ENCODE peak calls at places on chromosomes 3 and 15, in nine cellular contexts. S is stomach, O is endothelial cell of umbilical vein, J is breast epithelium, N is spleen, G is suprapubic skin, M is H1, B is transverse colon, V is GM12878. I is an unnamed sample. For H3K4me1, the result is how much of the 10 kb centered on the place peaks cover.

GRCh38 chr3:126156468-126156867 is 23.9 kb downstream of the ALDH1L1 start:
- DNase-seq in S (no peak), O (no peak), J (no peak), N (peak), G (no peak), M (no peak), B (no peak), V (no peak), I (no peak)

GRCh38 chr3:132867956-132868355 is 145.7 kb upstream of the NPHP3 start:
- DNase-seq in S (no peak), O (no peak), J (no peak), N (no peak), G (no peak), M (no peak), B (no peak), V (no peak), I (no peak)

GRCh38 chr15:34084086-34084485 is 17.6 kb downstream of the EMC7 start:
- DNase-seq in S (no peak), O (no peak), J (no peak), N (no peak), G (no peak), M (no peak), B (peak), V (no peak), I (peak)

GRCh38 chr3:62607287-62608029 is 234.1 kb upstream of the FEZF2 start:
- DNase-seq in S (peak), O (peak), J (peak), N (no peak), G (no peak), M (no peak), B (no peak), V (no peak), I (no peak)

GRCh38 chr3:42014949-42015533 is 53.1 kb upstream of the ULK4 start:
- DNase-seq in S (peak), O (peak), J (no peak), N (peak), G (peak), M (no peak), B (peak), V (no peak), I (peak)

GRCh38 chr15:64717130-64717529 is 58.3 kb downstream of the RBPMS2 start:
- DNase-seq in S (no peak), O (no peak), J (no peak), N (peak), G (no peak), M (no peak), B (no peak), V (no peak), I (no peak)

GRCh38 chr3:124429129-124429815 is 301.0 kb upstream of the UMPS start:
- DNase-seq in S (no peak), O (peak), J (no peak), N (no peak), G (no peak), M (no peak), B (no peak), V (no peak), I (no peak)

GRCh38 chr15:57427367-57427821 is 51.1 kb downstream of the CGNL1 start:
- DNase-seq in S (no peak), O (no peak), J (no peak), N (no peak), G (no peak), M (peak), B (peak), V (no peak), I (no peak)

GRCh38 chr3:47741925-47742324 is 39.8 kb downstream of the SMARCC1 start:
- DNase-seq in S (no peak), O (no peak), J (no peak), N (no peak), G (no peak), M (no peak), B (no peak), V (peak), I (no peak)

GRCh38 chr3:31106204-31106603 is 211.7 kb upstream of the GADL1 start:
- DNase-seq in S (no peak), O (no peak), J (peak), N (no peak), G (no peak), M (no peak), B (peak), V (no peak), I (no peak)

GRCh38 chr3:180802837-180803236 is 109.6 kb upstream of the FXR1 start:
- DNase-seq in S (no peak), O (peak), J (no peak), N (no peak), G (no peak), M (no peak), B (no peak), V (no peak), I (no peak)

GRCh38 chr3:23601020-23601822 is 204.5 kb upstream of the UBE2E1 start:
- DNase-seq in S (no peak), O (no peak), J (no peak), N (no peak), G (no peak), M (no peak), B (no peak), V (no peak), I (no peak)

GRCh38 chr3:99373088-99373875 is 265.1 kb upstream of the COL8A1 start:
- DNase-seq in S (no peak), O (no peak), J (no peak), N (no peak), G (no peak), M (no peak), B (no peak), V (no peak), I (no peak)

GRCh38 chr15:59372352-59373211 is at the start of gene MYO1E:
- DNase-seq in S (peak), O (peak), J (peak), N (peak), G (peak), M (peak), B (peak), V (peak), I (peak)

GRCh38 chr15:74817370-74817737 is 4.7 kb downstream of the LMAN1L start:
- DNase-seq in S (no peak), O (peak), J (peak), N (no peak), G (no peak), M (no peak), B (peak), V (no peak), I (no peak)

GRCh38 chr3:30919600-30919999 is 25.1 kb upstream of the GADL1 start:
- DNase-seq in S (no peak), O (no peak), J (no peak), N (no peak), G (no peak), M (no peak), B (no peak), V (no peak), I (no peak)

GRCh38 chr15:43998607-43999006 is 171.8 kb downstream of the WDR76 start:
- DNase-seq in S (no peak), O (peak), J (no peak), N (no peak), G (no peak), M (no peak), B (peak), V (no peak), I (no peak)

GRCh38 chr3:37934631-37935289 is 55.8 kb upstream of the VILL start:
- DNase-seq in S (no peak), O (no peak), J (no peak), N (no peak), G (no peak), M (no peak), B (no peak), V (no peak), I (no peak)

GRCh38 chr3:74139648-74140047 is 474.8 kb downstream of the CNTN3 start:
- DNase-seq in S (no peak), O (no peak), J (no peak), N (no peak), G (no peak), M (no peak), B (no peak), V (no peak), I (no peak)

GRCh38 chr15:36590838-36591237 is 11.4 kb downstream of the CDIN1 start:
- DNase-seq in S (no peak), O (no peak), J (no peak), N (no peak), G (no peak), M (no peak), B (no peak), V (no peak), I (no peak)

GRCh38 chr3:113439576-113439975 is 1.7 kb downstream of the CFAP44 start:
- DNase-seq in S (no peak), O (no peak), J (no peak), N (no peak), G (no peak), M (no peak), B (no peak), V (no peak), I (no peak)

GRCh38 chr3:23489338-23490158 is 286.4 kb downstream of the UBE2E2 start:
- DNase-seq in S (no peak), O (peak), J (no peak), N (no peak), G (no peak), M (no peak), B (no peak), V (no peak), I (no peak)

GRCh38 chr3:57956119-57956832 is 51.9 kb upstream of the FLNB start:
- DNase-seq in S (no peak), O (peak), J (no peak), N (no peak), G (no peak), M (no peak), B (no peak), V (no peak), I (no peak)

GRCh38 chr15:46442901-46443590 is 808.2 kb downstream of the SQOR start:
- DNase-seq in S (no peak), O (no peak), J (no peak), N (no peak), G (no peak), M (no peak), B (no peak), V (no peak), I (no peak)

GRCh38 chr3:193928354-193929209 is 207.4 kb upstream of the HES1 start:
- DNase-seq in S (no peak), O (no peak), J (no peak), N (no peak), G (no peak), M (no peak), B (no peak), V (no peak), I (no peak)
- TF ChIP-seq POLR2AphosphoS5 in S (no peak), O (no peak), J (no peak), N (no peak), G (no peak), M (no peak), B (no peak), V (no peak), I (no peak)

GRCh38 chr15:55403531-55403930 is 4.6 kb downstream of the CCPG1 start:
- DNase-seq in S (no peak), O (peak), J (no peak), N (no peak), G (no peak), M (no peak), B (no peak), V (no peak), I (no peak)

GRCh38 chr15:55402707-55403106 is 5.5 kb downstream of the CCPG1 start:
- DNase-seq in S (no peak), O (no peak), J (no peak), N (no peak), G (no peak), M (no peak), B (no peak), V (no peak), I (no peak)

GRCh38 chr15:55407631-55407948 is 569 bp downstream of the CCPG1 start:
- DNase-seq in S (no peak), O (no peak), J (no peak), N (no peak), G (no peak), M (no peak), B (no peak), V (no peak), I (no peak)

DNA sequence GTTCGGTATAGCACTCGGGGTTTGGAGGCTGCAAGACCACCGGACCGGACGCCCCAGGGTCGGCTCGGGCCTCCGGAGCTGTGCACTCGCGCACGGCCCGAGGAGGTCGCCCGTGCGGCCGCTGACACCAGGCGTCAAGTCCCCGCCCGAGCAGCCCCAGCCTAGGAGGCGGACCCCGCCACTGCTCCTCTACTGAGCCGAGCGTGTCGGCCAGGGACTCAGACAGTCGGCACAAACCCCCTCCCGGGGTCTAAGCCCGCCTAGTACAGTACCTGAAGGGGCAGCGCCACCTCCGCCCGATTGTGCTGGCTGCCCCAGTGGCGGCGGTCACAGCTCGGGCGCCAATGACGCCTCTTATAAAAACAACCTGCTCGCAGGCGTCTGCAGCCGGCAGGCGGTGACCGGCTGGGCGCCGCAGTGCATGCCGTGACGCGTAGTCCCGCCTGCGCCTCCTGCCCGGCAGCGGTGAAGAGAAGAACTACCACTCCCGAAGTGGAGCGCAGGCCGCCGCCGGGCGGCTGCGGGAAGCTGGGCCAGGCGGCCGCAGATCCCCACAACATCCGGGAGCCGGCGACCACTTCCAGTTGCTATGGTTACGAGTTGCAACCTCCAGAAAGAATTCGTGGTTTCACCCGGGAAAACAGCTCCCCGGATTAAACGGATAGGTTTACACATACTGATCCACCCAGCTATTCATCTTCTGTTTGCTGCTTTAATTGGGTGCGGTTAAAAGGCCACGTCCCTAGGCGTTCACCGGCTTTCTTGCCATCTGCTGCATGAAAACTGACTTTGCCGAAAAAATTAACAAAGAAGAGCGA is at the start of the genes CCPG1 and PIERCE2:
- DNase-seq in S (peak), O (peak), J (peak), N (peak), G (peak), M (peak), B (peak), V (peak), I (peak)
- H3K4me1 ChIP-seq in S (under half), O (under half), J (under half), N (half or more), G (under half), M (under half), B (under half), V (under half), I (under half)

GRCh38 chr3:86937306-86937791 is 53.6 kb downstream of the VGLL3 start:
- DNase-seq in S (no peak), O (no peak), J (peak), N (no peak), G (no peak), M (no peak), B (no peak), V (no peak), I (peak)
- TF ChIP-seq POLR2A in S (no peak), O (no peak), J (no peak), N (no peak), G (no peak), M (no peak), B (no peak), V (no peak), I (no peak)

GRCh38 chr15:67196672-67197363 is 57.6 kb downstream of the AAGAB start:
- DNase-seq in S (no peak), O (peak), J (no peak), N (no peak), G (no peak), M (no peak), B (no peak), V (no peak), I (no peak)
- TF ChIP-seq POLR2AphosphoS5 in S (peak), O (peak), J (no peak), N (no peak), G (no peak), M (no peak), B (no peak), V (no peak), I (no peak)

DNA sequence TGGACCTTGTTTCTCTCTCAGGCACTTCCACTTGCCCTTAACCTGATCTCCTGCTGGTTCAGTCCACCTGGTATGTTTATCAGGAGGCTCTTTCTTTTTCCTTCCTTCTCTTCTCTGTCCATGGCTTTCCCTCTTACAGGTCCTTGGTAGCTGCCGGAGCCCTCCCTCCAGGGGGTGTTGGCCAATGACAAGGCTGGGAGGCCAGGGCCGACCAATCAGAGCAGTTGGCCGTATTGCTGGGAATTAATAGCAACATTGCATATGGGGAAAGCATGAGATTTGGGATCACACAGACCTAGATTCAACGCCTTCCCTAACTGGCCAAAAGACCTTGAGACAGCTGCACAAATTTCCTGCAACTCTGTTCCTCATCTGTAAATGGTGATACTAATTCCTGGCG is 62.4 kb downstream of the CEMIP start:
- DNase-seq in S (no peak), O (no peak), J (no peak), N (no peak), G (no peak), M (no peak), B (no peak), V (no peak), I (no peak)
- H3K4me1 ChIP-seq in S (under half), O (under half), J (under half), N (under half), G (under half), M (under half), B (under half), V (under half), I (under half)

GRCh38 chr15:68205949-68206539 is 912 bp upstream of the CALML4 start:
- DNase-seq in S (peak), O (peak), J (no peak), N (peak), G (peak), M (peak), B (peak), V (no peak), I (peak)

GRCh38 chr15:68204361-68204760 is 771 bp downstream of the CALML4 start:
- DNase-seq in S (peak), O (no peak), J (no peak), N (no peak), G (peak), M (no peak), B (no peak), V (no peak), I (peak)

GRCh38 chr15:68203956-68204355 is 1.2 kb downstream of the CALML4 start:
- DNase-seq in S (peak), O (no peak), J (no peak), N (no peak), G (peak), M (no peak), B (no peak), V (no peak), I (peak)

GRCh38 chr15:68205558-68205944 is 419 bp upstream of the CALML4 start:
- DNase-seq in S (no peak), O (no peak), J (no peak), N (no peak), G (peak), M (no peak), B (no peak), V (no peak), I (no peak)

DNA sequence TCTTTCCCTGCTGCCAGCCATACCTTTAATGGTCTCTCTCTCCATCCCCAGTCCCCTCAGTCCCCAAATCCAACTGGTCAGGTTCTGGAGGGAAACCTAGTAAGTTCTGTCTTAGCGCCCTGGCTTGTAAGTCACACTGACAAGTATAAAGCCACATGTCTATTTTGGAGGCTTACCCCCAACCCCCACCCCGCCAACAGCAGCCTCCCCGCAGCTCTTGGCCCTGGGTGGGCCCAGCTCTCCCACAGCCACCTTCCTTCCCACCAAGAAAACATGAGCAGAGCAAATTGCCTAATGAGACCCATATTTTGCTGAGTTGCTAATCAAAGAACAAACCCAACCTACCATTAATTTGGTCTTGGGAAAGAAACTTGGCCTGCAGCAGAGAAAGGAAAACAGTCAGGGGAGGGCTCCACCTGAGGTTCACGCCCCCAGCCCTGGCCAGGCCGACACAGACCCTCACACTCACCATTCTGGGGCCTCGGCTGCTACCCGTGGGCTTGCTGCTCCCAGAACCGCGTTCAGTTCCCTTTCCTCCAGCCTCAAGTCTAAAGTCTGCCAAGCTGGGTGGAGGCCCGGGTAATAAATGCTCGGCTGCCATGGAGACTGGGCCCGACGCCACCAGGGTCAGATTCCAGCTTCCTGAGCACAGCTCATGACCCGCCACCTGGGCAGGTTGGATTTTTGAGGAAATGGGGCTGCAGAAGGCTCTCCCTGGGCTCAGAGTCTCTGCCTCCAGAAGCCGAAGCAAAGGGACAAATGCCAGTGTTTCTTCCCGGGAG is at the start of gene CALML4:
- DNase-seq in S (peak), O (peak), J (peak), N (no peak), G (peak), M (no peak), B (peak), V (no peak), I (peak)
- TF ChIP-seq POLR2A in S (no peak), O (no peak), J (no peak), N (no peak), G (no peak), M (peak), B (peak), V (no peak), I (no peak)

I was measured in sigmoid colon.